ENCODE peak calls at places on chromosomes 11 and 22, in four cellular contexts. One of them, this sample, is unnamed.

GRCh38 chr11:2378527-2379210 is 1.6 kb downstream of the CD81 start:
- DNase-seq in A549: no peak
- DNase-seq in ascending aorta: peak
- DNase-seq in NB4: no peak
- DNase-seq in this sample: no peak

GRCh38 chr11:88454881-88455280 is 117.3 kb upstream of the CTSC start:
- DNase-seq in A549: no peak
- DNase-seq in ascending aorta: no peak
- DNase-seq in NB4: no peak
- DNase-seq in this sample: no peak

GRCh38 chr11:83724704-83725114 is 438.5 kb upstream of the CCDC90B start:
- DNase-seq in A549: no peak
- DNase-seq in ascending aorta: no peak
- DNase-seq in NB4: peak
- DNase-seq in this sample: no peak

GRCh38 chr11:93589347-93589746 is 46.2 kb upstream of the SMCO4 start:
- DNase-seq in A549: no peak
- DNase-seq in ascending aorta: no peak
- DNase-seq in NB4: no peak
- DNase-seq in this sample: no peak

GRCh38 chr22:44245867-44246266 is 65.1 kb downstream of the PARVG start:
- DNase-seq in A549: no peak
- DNase-seq in ascending aorta: peak
- DNase-seq in NB4: no peak
- DNase-seq in this sample: no peak

GRCh38 chr11:128904872-128905344 is 13.8 kb downstream of the KCNJ5 start:
- DNase-seq in A549: peak
- DNase-seq in ascending aorta: no peak
- DNase-seq in NB4: peak
- DNase-seq in this sample: peak

GRCh38 chr11:29449280-29450074 is 567.4 kb downstream of the KCNA4 start:
- DNase-seq in A549: no peak
- DNase-seq in ascending aorta: no peak
- DNase-seq in NB4: no peak
- DNase-seq in this sample: no peak

GRCh38 chr11:58530236-58530635 is 22.3 kb upstream of the OR5B21 start:
- DNase-seq in A549: no peak
- DNase-seq in ascending aorta: no peak
- DNase-seq in NB4: no peak
- DNase-seq in this sample: no peak

GRCh38 chr11:45890886-45891550 is 5.6 kb downstream of the MAPK8IP1 start:
- DNase-seq in A549: no peak
- DNase-seq in ascending aorta: no peak
- DNase-seq in NB4: no peak
- DNase-seq in this sample: no peak

GRCh38 chr11:133951484-133952198 is 5.1 kb downstream of the IGSF9B start:
- DNase-seq in A549: no peak
- DNase-seq in ascending aorta: peak
- DNase-seq in NB4: no peak
- DNase-seq in this sample: no peak

GRCh38 chr22:46577361-46578249 is 40.2 kb upstream of the CELSR1 start:
- DNase-seq in A549: no peak
- DNase-seq in ascending aorta: no peak
- DNase-seq in NB4: peak
- DNase-seq in this sample: no peak

GRCh38 chr11:27116684-27117083 is 76.1 kb downstream of the BBOX1 start:
- DNase-seq in A549: no peak
- DNase-seq in ascending aorta: no peak
- DNase-seq in NB4: peak
- DNase-seq in this sample: no peak

GRCh38 chr22:25487508-25487907 is 77.0 kb upstream of the GRK3 start:
- DNase-seq in A549: no peak
- DNase-seq in ascending aorta: no peak
- DNase-seq in NB4: no peak
- DNase-seq in this sample: no peak

GRCh38 chr11:9003573-9004309 is at the start of gene NRIP3:
- DNase-seq in A549: peak
- DNase-seq in ascending aorta: peak
- DNase-seq in NB4: peak
- DNase-seq in this sample: peak

GRCh38 chr11:10493041-10493663 is 38.1 kb downstream of the AMPD3 start:
- DNase-seq in A549: no peak
- DNase-seq in ascending aorta: peak
- DNase-seq in NB4: no peak
- DNase-seq in this sample: no peak

GRCh38 chr22:16959345-16959930 is 48.6 kb downstream of the GAB4 start:
- DNase-seq in A549: no peak
- DNase-seq in ascending aorta: no peak
- DNase-seq in NB4: peak
- DNase-seq in this sample: no peak

GRCh38 chr11:2041153-2041552 is 43.5 kb upstream of the H19 start:
- DNase-seq in A549: no peak
- DNase-seq in ascending aorta: no peak
- DNase-seq in NB4: no peak
- DNase-seq in this sample: no peak

GRCh38 chr11:106956887-106957505 is 61.3 kb downstream of the GUCY1A2 start:
- DNase-seq in A549: no peak
- DNase-seq in ascending aorta: no peak
- DNase-seq in NB4: peak
- DNase-seq in this sample: no peak

GRCh38 chr22:44686873-44687600 is 15.0 kb upstream of the PRR5 start:
- DNase-seq in A549: no peak
- DNase-seq in ascending aorta: no peak
- DNase-seq in NB4: no peak
- DNase-seq in this sample: no peak

GRCh38 chr22:20750461-20751184 is 23.3 kb upstream of the SERPIND1 start:
- DNase-seq in A549: peak
- DNase-seq in ascending aorta: no peak
- DNase-seq in NB4: peak
- DNase-seq in this sample: no peak

GRCh38 chr22:46242023-46242422 is 8.1 kb downstream of the CDPF1 start:
- DNase-seq in A549: no peak
- DNase-seq in ascending aorta: no peak
- DNase-seq in NB4: no peak
- DNase-seq in this sample: no peak

GRCh38 chr11:22634897-22635629 is 9.4 kb upstream of the FANCF start:
- DNase-seq in A549: no peak
- DNase-seq in ascending aorta: no peak
- DNase-seq in NB4: no peak
- DNase-seq in this sample: no peak

GRCh38 chr11:129277216-129277838 is 85.2 kb upstream of the ARHGAP32 start:
- DNase-seq in A549: no peak
- DNase-seq in ascending aorta: no peak
- DNase-seq in NB4: no peak
- DNase-seq in this sample: no peak

GRCh38 chr22:45970709-45971388 is 6.1 kb downstream of the WNT7B start:
- DNase-seq in A549: no peak
- DNase-seq in ascending aorta: no peak
- DNase-seq in NB4: peak
- DNase-seq in this sample: no peak

GRCh38 chr11:19116971-19117759 is at the start of gene ZDHHC13:
- DNase-seq in A549: peak
- DNase-seq in ascending aorta: peak
- DNase-seq in NB4: peak
- DNase-seq in this sample: peak

GRCh38 chr11:69908511-69909220 is 89.5 kb upstream of the FGF3 start:
- DNase-seq in A549: no peak
- DNase-seq in ascending aorta: no peak
- DNase-seq in NB4: no peak
- DNase-seq in this sample: no peak
- TF ChIP-seq CTCF in A549: no peak
- TF ChIP-seq CTCF in ascending aorta: no peak
- TF ChIP-seq CTCF in NB4: no peak
- TF ChIP-seq CTCF in this sample: no peak

GRCh38 chr22:36585841-36586240 is 56.9 kb upstream of the EIF3D start:
- DNase-seq in A549: no peak
- DNase-seq in ascending aorta: no peak
- DNase-seq in NB4: no peak
- DNase-seq in this sample: no peak
- TF ChIP-seq CTCF in A549: no peak
- TF ChIP-seq CTCF in ascending aorta: no peak
- TF ChIP-seq CTCF in NB4: no peak
- TF ChIP-seq CTCF in this sample: no peak

DNA sequence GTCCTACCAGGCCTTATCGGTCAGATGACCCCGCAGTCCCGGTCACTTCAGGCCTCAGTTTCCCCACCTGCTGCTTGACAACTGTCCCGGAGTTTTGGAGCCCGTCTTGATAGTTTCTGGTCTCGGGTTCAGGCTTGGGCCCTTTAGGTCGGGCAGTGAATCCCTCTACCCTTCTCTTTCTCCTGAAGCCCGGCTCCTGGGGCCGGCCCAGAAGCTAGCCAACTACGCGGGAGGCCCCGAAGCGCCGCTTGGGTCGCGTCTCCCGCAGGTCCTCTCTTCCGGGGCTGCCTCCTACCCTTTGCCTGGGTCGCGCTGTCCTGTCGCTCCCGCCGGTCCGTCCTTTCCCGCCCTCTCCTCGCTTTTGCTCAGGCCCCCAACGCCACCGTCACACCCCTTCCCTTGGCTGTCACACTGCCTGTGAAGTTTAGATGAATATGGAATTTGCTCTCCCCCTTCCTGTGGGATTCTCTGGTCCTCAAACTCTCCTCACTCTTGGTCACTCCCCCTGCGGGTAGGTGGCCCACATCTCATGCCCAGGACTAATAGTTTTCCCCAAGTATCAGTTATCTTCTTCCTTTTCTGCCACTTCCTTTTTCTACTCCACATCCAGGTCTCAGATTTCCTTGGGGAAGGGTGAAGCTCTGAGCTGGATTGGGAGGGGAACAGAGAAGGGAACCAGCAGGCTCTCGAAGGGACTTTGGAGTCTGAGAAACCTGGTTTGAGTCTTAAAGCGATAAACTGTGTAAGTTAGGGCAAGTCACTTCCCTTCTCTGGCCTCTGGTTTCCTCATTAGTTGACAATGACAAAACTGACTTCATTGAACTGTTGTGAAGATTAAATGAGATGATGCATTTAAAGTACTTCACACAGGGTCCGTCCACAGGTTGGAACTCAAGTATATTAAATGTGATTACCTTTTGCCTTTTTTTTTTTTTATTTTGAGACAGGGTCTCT is 791 bp downstream of the RAB1B start:
- DNase-seq in A549: peak
- DNase-seq in ascending aorta: no peak
- DNase-seq in NB4: peak
- DNase-seq in this sample: no peak
- TF ChIP-seq CTCF in A549: no peak
- TF ChIP-seq CTCF in ascending aorta: no peak
- TF ChIP-seq CTCF in NB4: peak
- TF ChIP-seq CTCF in this sample: no peak

GRCh38 chr11:117239295-117239694 is 6.8 kb downstream of the RNF214 start:
- DNase-seq in A549: peak
- DNase-seq in ascending aorta: no peak
- DNase-seq in NB4: peak
- DNase-seq in this sample: no peak
- TF ChIP-seq CTCF in A549: peak
- TF ChIP-seq CTCF in ascending aorta: no peak
- TF ChIP-seq CTCF in NB4: no peak
- TF ChIP-seq CTCF in this sample: peak

GRCh38 chr22:22099194-22099486 is 116.6 kb upstream of the TOP3B start:
- DNase-seq in A549: no peak
- DNase-seq in ascending aorta: no peak
- DNase-seq in NB4: no peak
- DNase-seq in this sample: no peak

GRCh38 chr22:22098457-22099193 is 116.0 kb upstream of the TOP3B start:
- DNase-seq in A549: no peak
- DNase-seq in ascending aorta: no peak
- DNase-seq in NB4: no peak
- DNase-seq in this sample: no peak

GRCh38 chr22:22097727-22098228 is 115.2 kb upstream of the TOP3B start:
- DNase-seq in A549: no peak
- DNase-seq in ascending aorta: no peak
- DNase-seq in NB4: no peak
- DNase-seq in this sample: no peak

GRCh38 chr22:22103078-22103593 is 120.5 kb upstream of the TOP3B start:
- DNase-seq in A549: peak
- DNase-seq in ascending aorta: no peak
- DNase-seq in NB4: peak
- DNase-seq in this sample: no peak

DNA sequence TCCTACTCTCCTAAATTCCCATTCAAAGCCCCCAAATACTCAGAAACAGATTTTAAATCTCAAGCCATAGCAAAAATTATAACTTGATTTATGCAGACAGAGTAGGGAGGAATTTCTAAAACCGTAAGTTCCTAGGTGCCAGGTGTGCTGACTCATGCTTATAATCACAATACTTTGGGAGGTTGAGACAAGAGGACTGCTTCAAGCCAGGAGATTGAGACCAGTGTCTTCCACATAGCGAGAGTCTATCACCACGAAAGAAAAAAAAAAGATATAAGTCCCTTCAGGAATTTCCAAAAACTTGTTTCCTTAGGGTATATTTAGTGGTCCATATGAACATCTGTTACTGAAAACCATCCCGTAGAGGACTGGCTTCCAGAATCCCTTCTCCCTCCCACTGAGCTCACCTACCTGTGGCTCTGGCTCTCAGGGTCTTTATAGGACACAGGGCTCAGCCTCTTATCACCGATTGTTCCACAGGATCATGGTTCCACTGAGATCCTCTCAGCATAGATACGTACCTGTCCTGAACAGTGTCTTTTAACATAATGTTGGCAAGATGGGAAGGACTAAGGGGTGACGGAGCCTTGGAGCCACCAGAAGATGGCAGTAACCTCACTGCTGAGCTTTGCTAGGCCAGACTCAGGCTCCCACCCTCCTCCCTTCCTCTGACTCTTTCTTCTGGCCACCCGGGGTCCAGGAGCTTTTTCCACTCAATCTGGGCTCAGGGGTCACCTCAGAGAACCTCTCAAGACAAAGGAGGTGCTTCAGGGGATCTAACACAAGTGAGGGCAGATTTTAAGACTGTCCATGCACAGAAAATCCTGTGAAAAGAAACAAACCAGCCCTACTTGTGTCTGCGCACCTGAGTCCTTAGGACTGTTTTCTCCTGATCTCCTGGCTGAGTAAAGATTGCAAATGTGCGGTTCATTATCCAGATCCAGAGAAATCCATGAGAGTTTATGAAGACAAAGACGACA is 117.5 kb upstream of the TOP3B start:
- DNase-seq in A549: no peak
- DNase-seq in ascending aorta: no peak
- DNase-seq in NB4: peak
- DNase-seq in this sample: no peak
- TF ChIP-seq CTCF in A549: no peak
- TF ChIP-seq CTCF in ascending aorta: no peak
- TF ChIP-seq CTCF in NB4: peak
- TF ChIP-seq CTCF in this sample: no peak

DNA sequence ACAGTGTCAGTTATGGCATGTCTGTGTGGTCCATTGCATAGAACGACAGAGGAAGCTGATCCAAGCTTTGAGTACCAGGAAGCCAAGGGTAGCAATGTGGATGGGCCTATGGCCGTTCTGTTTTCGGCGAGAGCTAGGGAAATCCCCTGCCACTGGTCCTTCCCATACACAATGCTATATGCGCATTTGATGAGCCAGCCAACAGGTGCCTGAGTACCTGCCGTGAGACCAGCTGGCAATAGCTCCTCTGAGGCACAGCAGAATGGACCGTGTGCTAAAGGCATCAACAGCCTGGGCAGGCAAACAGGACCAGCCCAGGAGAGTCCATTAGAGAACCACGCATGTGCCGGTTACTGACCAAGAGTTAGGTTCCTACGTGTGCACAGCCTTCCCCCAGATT is 753.0 kb downstream of the NTM start:
- DNase-seq in A549: no peak
- DNase-seq in ascending aorta: no peak
- DNase-seq in NB4: no peak
- DNase-seq in this sample: no peak
- TF ChIP-seq CTCF in A549: no peak
- TF ChIP-seq CTCF in ascending aorta: no peak
- TF ChIP-seq CTCF in NB4: no peak
- TF ChIP-seq CTCF in this sample: no peak

This sample was measured in D721Med.